ENCODE peak calls at places on chromosomes 7 and 10, in six cellular contexts. D is K562, T is A549, W is HepG2, Z is endothelial cell of umbilical vein, J is GM12878. A is an unnamed sample.
A peak's percentile ranks its signal among the peaks of the same experiment; 100 is the strongest.

GRCh38 chr7:24346716-24347115 is 62.7 kb downstream of the NPY start:
- DNase-seq in D (no peak), T (no peak), W (no peak), Z (no peak), J (no peak), A (no peak)

GRCh38 chr7:40437498-40437897 is 302.7 kb downstream of the SUGCT start:
- DNase-seq in D (no peak), T (no peak), W (peak; percentile 56), Z (peak; percentile 79), J (no peak), A (no peak)

GRCh38 chr7:2641406-2642393 is 9.9 kb downstream of the TTYH3 start:
- DNase-seq in D (no peak), T (no peak), W (peak; percentile 71), Z (peak; percentile 99), J (peak; percentile 47), A (peak; percentile 88)

GRCh38 chr7:32942783-32943653 is 14.2 kb upstream of the FKBP9 start:
- DNase-seq in D (peak; percentile 87), T (peak; percentile 89), W (peak; percentile 59), Z (peak; percentile 78), J (no peak), A (peak; percentile 92)

GRCh38 chr7:121084256-121084655 is 95.7 kb downstream of the CPED1 start:
- DNase-seq in D (no peak), T (no peak), W (no peak), Z (no peak), J (no peak), A (no peak)

GRCh38 chr7:6139189-6139996 is 108.2 kb downstream of the ANKRD61 start:
- DNase-seq in D (no peak), T (no peak), W (no peak), Z (no peak), J (no peak), A (peak; percentile 32)

GRCh38 chr7:40749877-40750276 is 615.1 kb downstream of the SUGCT start:
- DNase-seq in D (no peak), T (no peak), W (no peak), Z (no peak), J (no peak), A (no peak)

GRCh38 chr7:37337522-37337921 is 111.1 kb downstream of the ELMO1 start:
- DNase-seq in D (no peak), T (no peak), W (no peak), Z (no peak), J (no peak), A (no peak)

GRCh38 chr7:30224511-30225031 is 59.8 kb upstream of the ZNRF2 start:
- DNase-seq in D (no peak), T (no peak), W (no peak), Z (no peak), J (peak; percentile 65), A (peak; percentile 86)

GRCh38 chr10:125141860-125142484 is 18.4 kb downstream of the CTBP2 start:
- DNase-seq in D (peak; percentile 65), T (no peak), W (no peak), Z (no peak), J (no peak), A (no peak)

GRCh38 chr7:85074-85945 is 107.1 kb upstream of the FAM20C start:
- DNase-seq in D (no peak), T (no peak), W (no peak), Z (no peak), J (no peak), A (no peak)

GRCh38 chr7:116786791-116787443 is 75.5 kb upstream of the CAPZA2 start:
- DNase-seq in D (peak; percentile 18), T (no peak), W (peak; percentile 47), Z (peak; percentile 76), J (peak; percentile 58), A (peak; percentile 57)

GRCh38 chr10:3757250-3757637 is 27.8 kb downstream of the KLF6 start:
- DNase-seq in D (no peak), T (no peak), W (no peak), Z (no peak), J (no peak), A (no peak)

GRCh38 chr10:132911712-132912097 is 30.7 kb downstream of the CFAP46 start:
- DNase-seq in D (no peak), T (no peak), W (no peak), Z (no peak), J (no peak), A (no peak)

GRCh38 chr10:115772606-115773005 is 500.4 kb downstream of the GFRA1 start:
- DNase-seq in D (no peak), T (peak; percentile 2), W (no peak), Z (no peak), J (no peak), A (no peak)

GRCh38 chr7:93185303-93186027 is 37.3 kb upstream of the SAMD9L start:
- DNase-seq in D (no peak), T (no peak), W (no peak), Z (peak; percentile 15), J (no peak), A (no peak)

GRCh38 chr10:43390791-43391190 is 18.2 kb downstream of the HNRNPF start:
- DNase-seq in D (no peak), T (no peak), W (peak; percentile 42), Z (peak; percentile 30), J (no peak), A (no peak)

GRCh38 chr7:142606081-142606480 is 143.2 kb upstream of the PRSS1 start:
- DNase-seq in D (no peak), T (no peak), W (no peak), Z (no peak), J (no peak), A (no peak)

GRCh38 chr10:24331457-24331856 is 122.5 kb downstream of the KIAA1217 start:
- DNase-seq in D (no peak), T (no peak), W (no peak), Z (no peak), J (no peak), A (no peak)

GRCh38 chr10:101940916-101941315 is 97.3 kb upstream of the KCNIP2 start:
- DNase-seq in D (no peak), T (no peak), W (no peak), Z (peak; percentile 46), J (no peak), A (no peak)

GRCh38 chr10:99418910-99419624 is 11.4 kb downstream of the GOT1 start:
- DNase-seq in D (no peak), T (no peak), W (no peak), Z (no peak), J (no peak), A (no peak)

GRCh38 chr10:127524229-127524628 is 24.9 kb upstream of the NPS start:
- DNase-seq in D (no peak), T (peak; percentile 23), W (no peak), Z (no peak), J (no peak), A (no peak)

DNA sequence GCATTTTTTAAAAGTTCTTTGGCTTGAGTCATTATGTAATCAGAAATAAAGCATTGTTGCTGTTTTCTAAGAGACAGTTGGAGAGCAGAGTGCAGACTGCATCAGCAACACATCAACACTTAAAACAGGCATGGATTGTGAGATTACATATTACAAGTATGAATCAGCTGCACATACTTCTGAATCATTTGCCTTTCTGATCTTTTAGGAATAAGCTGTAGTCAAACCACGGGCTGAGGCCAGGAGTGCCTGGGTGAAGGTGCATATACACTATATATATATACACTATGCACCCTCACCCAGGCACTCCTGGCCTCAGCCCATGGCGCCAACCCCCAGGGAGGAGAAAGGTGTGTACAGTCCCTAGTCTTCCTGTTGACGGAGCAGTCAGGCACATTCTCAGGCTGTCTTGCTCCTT is 52.4 kb upstream of the DLX6 start:
- DNase-seq in D (no peak), T (no peak), W (no peak), Z (no peak), J (no peak), A (no peak)
- TF ChIP-seq MYC in D (no peak), T (no peak), W (no peak), Z (no peak), J (no peak), A (no peak)

DNA sequence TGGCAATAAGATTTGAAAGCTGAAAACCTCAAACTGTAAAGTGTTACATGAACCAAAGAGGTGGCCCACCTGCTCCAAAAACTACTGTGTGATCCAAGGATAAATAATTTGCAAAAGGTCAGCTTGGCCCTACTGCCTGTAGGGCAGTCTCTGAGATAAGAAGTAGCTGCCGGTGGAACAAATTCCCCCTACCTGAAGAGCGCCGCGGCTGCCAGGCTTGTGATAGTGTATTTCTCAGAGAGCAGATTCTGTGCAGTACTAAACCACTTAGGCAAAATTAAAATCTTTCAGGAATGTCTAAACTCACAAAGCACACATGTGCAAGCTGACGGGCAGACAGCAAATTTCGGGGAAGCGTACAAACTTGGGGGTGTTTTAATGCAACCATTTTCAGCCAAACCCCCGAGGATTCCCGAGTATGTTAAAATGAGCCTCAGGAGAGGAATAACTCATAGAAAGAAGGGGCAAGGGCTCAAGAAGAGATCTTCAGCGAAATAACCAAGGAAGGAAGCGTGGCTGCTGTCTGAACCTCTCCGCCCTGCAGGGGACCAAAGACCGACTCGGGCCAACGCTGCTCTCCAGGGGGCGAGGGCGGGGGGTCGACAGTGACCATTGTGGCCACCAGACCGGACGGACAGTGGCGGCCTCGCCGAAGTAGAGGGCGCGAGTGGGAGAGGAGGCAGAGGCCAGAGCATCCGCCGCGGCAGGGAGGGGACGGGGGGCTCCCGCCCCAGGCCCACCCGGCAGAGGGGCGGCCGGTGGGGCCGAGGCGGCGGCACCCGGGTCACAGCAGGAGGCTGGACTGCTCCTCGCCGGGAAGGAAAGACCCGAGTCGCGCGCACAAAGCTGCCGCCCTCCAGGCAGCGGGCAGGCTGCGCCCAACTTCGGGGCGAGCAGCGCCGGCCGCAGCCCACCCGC is 874 bp downstream of the HYCC1 start:
- DNase-seq in D (peak; percentile 77), T (peak; percentile 12), W (peak; percentile 14), Z (peak; percentile 54), J (no peak), A (peak; percentile 66)
- TF ChIP-seq MYC in D (no peak), T (no peak), W (no peak), Z (no peak), J (no peak), A (no peak)

GRCh38 chr7:159031135-159031701 is 113.4 kb downstream of the VIPR2 start:
- DNase-seq in D (peak; percentile 42), T (no peak), W (no peak), Z (no peak), J (no peak), A (peak; percentile 20)

GRCh38 chr7:159033473-159033825 is 111.2 kb downstream of the VIPR2 start:
- DNase-seq in D (no peak), T (no peak), W (no peak), Z (no peak), J (no peak), A (no peak)

GRCh38 chr7:159032753-159033472 is 111.8 kb downstream of the VIPR2 start:
- DNase-seq in D (no peak), T (no peak), W (no peak), Z (no peak), J (no peak), A (no peak)

GRCh38 chr7:159031750-159032149 is 112.9 kb downstream of the VIPR2 start:
- DNase-seq in D (no peak), T (no peak), W (no peak), Z (no peak), J (no peak), A (no peak)

DNA sequence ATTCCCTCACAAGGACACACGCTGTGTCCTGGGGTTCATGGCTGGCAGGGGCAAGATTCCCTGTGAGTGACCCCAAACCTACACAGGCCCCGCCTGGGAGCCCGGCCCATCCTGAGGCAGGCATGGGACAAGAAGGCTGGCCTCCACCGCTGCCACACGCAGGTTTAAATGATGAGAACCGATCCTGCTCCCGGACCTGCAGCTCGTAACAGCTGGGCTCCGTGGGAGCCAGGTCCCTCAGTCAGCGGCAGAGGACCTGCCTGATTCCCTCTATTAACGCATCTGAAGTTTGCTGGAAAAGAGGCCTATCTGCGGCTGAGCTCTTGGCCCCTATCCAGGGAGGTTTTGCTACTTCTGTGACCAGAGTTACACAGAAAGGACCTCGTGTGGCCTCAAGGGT is 112.4 kb downstream of the VIPR2 start:
- DNase-seq in D (no peak), T (no peak), W (no peak), Z (no peak), J (no peak), A (no peak)
- TF ChIP-seq MYC in D (no peak), T (no peak), W (no peak), Z (no peak), J (no peak), A (no peak)

GRCh38 chr10:61313460-61313859 is 139.7 kb downstream of the TMEM26 start:
- DNase-seq in D (no peak), T (no peak), W (no peak), Z (peak; percentile 2), J (no peak), A (no peak)
- TF ChIP-seq MYC in D (no peak), T (no peak), W (no peak), Z (no peak), J (no peak), A (no peak)